ENCODE peak calls at places on chromosome 1, in four cellular contexts. One of them, this sample, is unnamed. For H3K36me3, the result is how much of the 10 kb centered on the place peaks cover.

GRCh38 chr1:78359666-78360065 is 131.1 kb upstream of the PTGFR start:
- DNase-seq in CD8-positive, alpha-beta T cell: no peak
- DNase-seq in heart right ventricle: no peak
- DNase-seq in spleen: no peak
- DNase-seq in this sample: no peak

GRCh38 chr1:115302390-115302961 is 35.6 kb downstream of the NGF start:
- DNase-seq in CD8-positive, alpha-beta T cell: no peak
- DNase-seq in heart right ventricle: no peak
- DNase-seq in spleen: no peak
- DNase-seq in this sample: no peak

GRCh38 chr1:181079382-181079781 is 9.1 kb upstream of the IER5 start:
- DNase-seq in CD8-positive, alpha-beta T cell: no peak
- DNase-seq in heart right ventricle: no peak
- DNase-seq in spleen: no peak
- DNase-seq in this sample: no peak

GRCh38 chr1:15540201-15540600 is 13.6 kb downstream of the DNAJC16 start:
- DNase-seq in CD8-positive, alpha-beta T cell: no peak
- DNase-seq in heart right ventricle: no peak
- DNase-seq in spleen: no peak
- DNase-seq in this sample: no peak

GRCh38 chr1:172906778-172907592 is 143.8 kb downstream of the TNFSF18 start:
- DNase-seq in CD8-positive, alpha-beta T cell: no peak
- DNase-seq in heart right ventricle: no peak
- DNase-seq in spleen: no peak
- DNase-seq in this sample: no peak

GRCh38 chr1:193285626-193286025 is 99.2 kb upstream of the B3GALT2 start:
- DNase-seq in CD8-positive, alpha-beta T cell: no peak
- DNase-seq in heart right ventricle: no peak
- DNase-seq in spleen: no peak
- DNase-seq in this sample: no peak

GRCh38 chr1:173017792-173018191 is 32.9 kb downstream of the TNFSF18 start:
- DNase-seq in CD8-positive, alpha-beta T cell: no peak
- DNase-seq in heart right ventricle: no peak
- DNase-seq in spleen: no peak
- DNase-seq in this sample: no peak

GRCh38 chr1:25672763-25673409 is 56.3 kb downstream of the MAN1C1 start:
- DNase-seq in CD8-positive, alpha-beta T cell: no peak
- DNase-seq in heart right ventricle: no peak
- DNase-seq in spleen: no peak
- DNase-seq in this sample: no peak

DNA sequence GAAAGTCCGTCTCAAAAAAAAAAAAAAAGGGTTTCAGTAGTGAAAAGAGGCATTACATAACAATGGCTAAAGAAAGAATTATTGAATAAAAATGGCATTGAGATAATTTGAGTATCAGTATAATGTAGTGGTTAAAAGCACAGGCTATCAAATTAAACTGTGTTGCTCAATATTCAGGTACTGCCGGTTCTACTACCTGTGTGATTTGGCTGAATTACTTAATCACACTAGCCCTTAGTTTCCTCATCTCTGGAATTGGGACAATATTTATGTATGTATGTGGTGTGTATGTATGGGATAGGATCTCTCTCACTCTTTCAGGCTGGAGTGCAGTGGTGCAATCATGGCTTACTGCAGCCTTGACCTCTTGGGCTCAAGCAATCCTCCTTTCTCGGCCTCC is 56.1 kb upstream of the TEKT2 start:
- DNase-seq in CD8-positive, alpha-beta T cell: no peak
- DNase-seq in heart right ventricle: no peak
- DNase-seq in spleen: no peak
- DNase-seq in this sample: no peak
- H3K36me3 ChIP-seq in CD8-positive, alpha-beta T cell: under half
- H3K36me3 ChIP-seq in heart right ventricle: under half
- H3K36me3 ChIP-seq in spleen: under half
- H3K36me3 ChIP-seq in this sample: under half

GRCh38 chr1:109488201-109488600 is 4.5 kb downstream of the ATXN7L2 start:
- DNase-seq in CD8-positive, alpha-beta T cell: no peak
- DNase-seq in heart right ventricle: no peak
- DNase-seq in spleen: no peak
- DNase-seq in this sample: no peak
- TF ChIP-seq CTCF in CD8-positive, alpha-beta T cell: no peak
- TF ChIP-seq CTCF in heart right ventricle: no peak
- TF ChIP-seq CTCF in spleen: no peak
- TF ChIP-seq CTCF in this sample: no peak

GRCh38 chr1:32864375-32865019 is 6.2 kb downstream of the FNDC5 start:
- DNase-seq in CD8-positive, alpha-beta T cell: no peak
- DNase-seq in heart right ventricle: no peak
- DNase-seq in spleen: no peak
- DNase-seq in this sample: no peak
- H3K36me3 ChIP-seq in CD8-positive, alpha-beta T cell: under half
- H3K36me3 ChIP-seq in heart right ventricle: under half
- H3K36me3 ChIP-seq in spleen: under half
- H3K36me3 ChIP-seq in this sample: under half

GRCh38 chr1:40045766-40046165 is 5.2 kb downstream of the CAP1 start:
- DNase-seq in CD8-positive, alpha-beta T cell: no peak
- DNase-seq in heart right ventricle: no peak
- DNase-seq in spleen: no peak
- DNase-seq in this sample: no peak
- TF ChIP-seq CTCF in CD8-positive, alpha-beta T cell: no peak
- TF ChIP-seq CTCF in heart right ventricle: no peak
- TF ChIP-seq CTCF in spleen: no peak
- TF ChIP-seq CTCF in this sample: no peak

GRCh38 chr1:182851825-182852224 is 12.7 kb downstream of the DHX9 start:
- DNase-seq in CD8-positive, alpha-beta T cell: no peak
- DNase-seq in heart right ventricle: no peak
- DNase-seq in spleen: no peak
- DNase-seq in this sample: no peak

GRCh38 chr1:182860658-182861057 is 21.5 kb downstream of the DHX9 start:
- DNase-seq in CD8-positive, alpha-beta T cell: no peak
- DNase-seq in heart right ventricle: no peak
- DNase-seq in spleen: no peak
- DNase-seq in this sample: no peak

GRCh38 chr1:182850319-182850718 is 11.2 kb downstream of the DHX9 start:
- DNase-seq in CD8-positive, alpha-beta T cell: no peak
- DNase-seq in heart right ventricle: no peak
- DNase-seq in spleen: no peak
- DNase-seq in this sample: no peak

GRCh38 chr1:182857212-182857611 is 18.1 kb downstream of the DHX9 start:
- DNase-seq in CD8-positive, alpha-beta T cell: no peak
- DNase-seq in heart right ventricle: no peak
- DNase-seq in spleen: no peak
- DNase-seq in this sample: no peak

GRCh38 chr1:182855886-182856285 is 16.7 kb downstream of the DHX9 start:
- DNase-seq in CD8-positive, alpha-beta T cell: no peak
- DNase-seq in heart right ventricle: no peak
- DNase-seq in spleen: no peak
- DNase-seq in this sample: no peak
- H3K36me3 ChIP-seq in CD8-positive, alpha-beta T cell: half or more
- H3K36me3 ChIP-seq in heart right ventricle: under half
- H3K36me3 ChIP-seq in spleen: half or more
- H3K36me3 ChIP-seq in this sample: half or more

GRCh38 chr1:4177425-4178150 is 277.5 kb upstream of the C1orf174 start:
- DNase-seq in CD8-positive, alpha-beta T cell: no peak
- DNase-seq in heart right ventricle: no peak
- DNase-seq in spleen: peak
- DNase-seq in this sample: no peak
- TF ChIP-seq CTCF in CD8-positive, alpha-beta T cell: no peak
- TF ChIP-seq CTCF in heart right ventricle: no peak
- TF ChIP-seq CTCF in spleen: no peak
- TF ChIP-seq CTCF in this sample: no peak

DNA sequence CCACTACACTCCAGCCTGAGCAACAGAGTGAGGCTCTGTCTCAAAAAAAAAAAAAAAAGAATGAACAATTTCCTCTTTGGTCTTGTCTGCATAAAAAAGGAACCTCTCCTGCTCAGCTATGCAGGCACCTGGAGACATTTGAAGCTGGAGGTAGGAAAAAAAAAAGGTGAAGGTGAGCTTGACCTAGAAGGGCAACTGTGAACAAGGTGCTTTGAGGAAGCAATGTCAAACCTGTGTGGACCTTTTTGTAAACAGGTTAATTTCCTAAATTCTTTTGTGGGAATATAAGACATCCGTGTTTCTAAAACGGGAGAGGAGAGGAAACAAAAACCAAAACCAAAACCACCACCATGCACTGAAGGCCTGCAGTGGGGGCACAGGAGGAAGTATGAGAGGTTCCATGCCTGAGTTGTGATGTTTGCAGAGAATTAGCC is 77.5 kb downstream of the SLC45A1 start:
- DNase-seq in CD8-positive, alpha-beta T cell: no peak
- DNase-seq in heart right ventricle: no peak
- DNase-seq in spleen: no peak
- DNase-seq in this sample: no peak
- H3K36me3 ChIP-seq in CD8-positive, alpha-beta T cell: under half
- H3K36me3 ChIP-seq in heart right ventricle: under half
- H3K36me3 ChIP-seq in spleen: under half
- H3K36me3 ChIP-seq in this sample: under half

GRCh38 chr1:44271646-44272045 is 58.4 kb downstream of the DMAP1 start:
- DNase-seq in CD8-positive, alpha-beta T cell: no peak
- DNase-seq in heart right ventricle: no peak
- DNase-seq in spleen: no peak
- DNase-seq in this sample: no peak
- TF ChIP-seq CTCF in CD8-positive, alpha-beta T cell: no peak
- TF ChIP-seq CTCF in heart right ventricle: no peak
- TF ChIP-seq CTCF in spleen: no peak
- TF ChIP-seq CTCF in this sample: no peak

DNA sequence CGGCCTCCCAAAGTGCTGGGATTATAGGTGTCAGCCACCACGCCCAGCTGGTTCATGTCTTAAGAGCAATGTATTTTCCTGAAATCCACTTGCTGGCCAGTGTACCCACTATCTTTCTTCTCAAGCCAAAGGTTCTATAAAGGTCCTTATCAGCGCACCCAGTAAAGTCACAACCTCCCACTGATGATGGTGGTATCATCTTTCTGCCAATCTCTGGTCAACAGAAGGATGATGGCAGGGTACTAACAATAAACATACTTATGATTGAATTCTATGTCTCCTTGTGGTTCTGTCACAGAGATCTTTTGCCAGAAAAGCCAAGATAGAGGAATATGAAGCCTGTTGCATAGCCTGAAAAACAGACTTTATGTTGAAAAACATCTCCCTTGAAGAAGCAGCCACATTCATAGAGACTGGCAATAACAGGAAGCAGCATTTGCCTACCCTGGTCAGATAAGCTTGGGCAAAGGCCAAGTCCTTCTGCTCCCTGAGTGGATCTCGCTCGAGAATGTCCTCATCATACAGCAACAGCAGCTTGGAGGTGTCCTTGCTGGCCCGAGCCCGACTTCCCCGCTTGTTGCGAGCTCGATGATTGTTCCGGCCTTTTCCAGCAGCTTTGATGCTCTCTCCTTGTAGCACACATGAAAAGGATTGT is 73.0 kb downstream of the DAP3 start:
- DNase-seq in CD8-positive, alpha-beta T cell: no peak
- DNase-seq in heart right ventricle: no peak
- DNase-seq in spleen: no peak
- DNase-seq in this sample: no peak
- H3K36me3 ChIP-seq in CD8-positive, alpha-beta T cell: under half
- H3K36me3 ChIP-seq in heart right ventricle: under half
- H3K36me3 ChIP-seq in spleen: half or more
- H3K36me3 ChIP-seq in this sample: half or more

DNA sequence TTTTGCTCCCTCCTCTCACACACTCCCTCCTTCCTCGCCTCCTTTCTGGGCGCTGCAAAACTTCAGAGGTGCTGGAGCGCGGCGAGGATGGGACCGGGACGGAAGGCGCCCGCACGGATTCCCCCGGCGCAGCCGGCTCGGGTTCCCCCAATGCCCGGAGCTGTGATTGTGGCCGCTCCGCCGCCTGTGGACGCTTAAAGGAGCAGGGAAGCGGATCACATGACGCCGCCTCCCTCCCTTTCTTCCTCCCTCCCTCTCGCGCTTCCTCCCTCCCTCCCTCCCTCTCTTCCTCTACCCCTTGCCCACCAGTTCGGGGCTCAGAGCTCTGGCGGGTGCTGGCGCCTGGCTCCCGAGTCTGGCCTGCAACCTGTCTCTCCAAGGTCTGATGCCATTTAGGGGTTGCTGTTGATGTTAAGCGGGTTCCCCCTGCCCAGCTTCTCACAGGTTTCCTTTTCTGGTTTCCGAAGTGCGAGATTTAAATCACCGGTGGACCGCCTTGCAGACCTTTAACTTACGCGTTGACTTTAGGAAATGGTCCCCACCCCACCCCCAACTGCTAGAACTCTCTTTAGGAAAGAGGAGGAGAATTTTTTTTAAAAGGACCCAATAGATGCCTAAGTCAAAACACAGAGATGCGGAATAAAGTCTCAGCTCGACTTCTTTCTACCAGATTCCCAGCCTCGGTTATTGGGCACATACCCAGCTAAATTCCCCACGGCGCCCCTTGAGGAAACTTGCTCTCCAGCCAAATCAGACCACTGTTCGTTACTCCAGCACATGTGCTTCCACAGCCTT is at the start of gene WLS:
- DNase-seq in CD8-positive, alpha-beta T cell: no peak
- DNase-seq in heart right ventricle: peak
- DNase-seq in spleen: peak
- DNase-seq in this sample: peak
- TF ChIP-seq CTCF in CD8-positive, alpha-beta T cell: no peak
- TF ChIP-seq CTCF in heart right ventricle: peak
- TF ChIP-seq CTCF in spleen: no peak
- TF ChIP-seq CTCF in this sample: no peak